ENCODE peak calls at places on chromosome 13, in eight cellular contexts. A is body of pancreas; N is aorta; Q is fibroblast of lung; B is pancreas; J is CD4-positive, alpha-beta T cell; D is thyroid gland; O is breast epithelium. K is an unnamed sample. For H3K9me3, the result is how much of the 10 kb centered on the place peaks cover.

GRCh38 chr13:24263652-24264051 is 45.7 kb upstream of the C1QTNF9 start:
- DNase-seq in A (no peak), N (no peak), Q (peak), B (no peak), J (no peak), D (no peak), O (no peak), K (no peak)

GRCh38 chr13:79108914-79109643 is 297.0 kb downstream of the RBM26 start:
- DNase-seq in A (no peak), N (no peak), Q (no peak), B (no peak), J (no peak), D (no peak), O (no peak), K (no peak)

GRCh38 chr13:101915333-101915732 is 462.9 kb downstream of the ITGBL1 start:
- DNase-seq in A (no peak), N (no peak), Q (no peak), B (no peak), J (no peak), D (no peak), O (no peak), K (no peak)

GRCh38 chr13:53379485-53379884 is 350.9 kb downstream of the OLFM4 start:
- DNase-seq in A (no peak), N (no peak), Q (no peak), B (no peak), J (no peak), D (no peak), O (no peak), K (no peak)

GRCh38 chr13:76214001-76214400 is 577.9 kb downstream of the LMO7 start:
- DNase-seq in A (no peak), N (no peak), Q (no peak), B (no peak), J (no peak), D (no peak), O (no peak), K (no peak)

GRCh38 chr13:34338102-34338501 is 520.2 kb downstream of the RFC3 start:
- DNase-seq in A (no peak), N (no peak), Q (no peak), B (no peak), J (no peak), D (no peak), O (no peak), K (no peak)

GRCh38 chr13:24629320-24629719 is 50.9 kb upstream of the ATP12A start:
- DNase-seq in A (no peak), N (no peak), Q (no peak), B (no peak), J (no peak), D (no peak), O (no peak), K (no peak)

GRCh38 chr13:50979187-50979586 is 69.6 kb downstream of the RNASEH2B start:
- DNase-seq in A (no peak), N (no peak), Q (peak), B (no peak), J (no peak), D (no peak), O (no peak), K (no peak)

GRCh38 chr13:114099191-114099590 is 33.2 kb downstream of the RASA3 start:
- DNase-seq in A (peak), N (peak), Q (peak), B (peak), J (peak), D (peak), O (peak), K (peak)

GRCh38 chr13:45936621-45937020 is 85.1 kb upstream of the SIAH3 start:
- DNase-seq in A (no peak), N (no peak), Q (no peak), B (no peak), J (no peak), D (no peak), O (no peak), K (no peak)

GRCh38 chr13:66329988-66330429 is 900.1 kb downstream of the PCDH9 start:
- DNase-seq in A (no peak), N (no peak), Q (no peak), B (no peak), J (no peak), D (no peak), O (no peak), K (no peak)

GRCh38 chr13:75788494-75788991 is 152.4 kb downstream of the LMO7 start:
- DNase-seq in A (no peak), N (no peak), Q (peak), B (no peak), J (no peak), D (peak), O (no peak), K (no peak)

GRCh38 chr13:54029226-54029625 is 1000.6 kb downstream of the OLFM4 start:
- DNase-seq in A (no peak), N (no peak), Q (no peak), B (peak), J (no peak), D (peak), O (no peak), K (no peak)

GRCh38 chr13:23578411-23579071 is 8.3 kb downstream of the TNFRSF19 start:
- DNase-seq in A (peak), N (peak), Q (peak), B (peak), J (peak), D (peak), O (peak), K (peak)

GRCh38 chr13:113777311-113778260 is 18.6 kb downstream of the TMEM255B start:
- DNase-seq in A (no peak), N (no peak), Q (peak), B (no peak), J (no peak), D (peak), O (no peak), K (peak)

GRCh38 chr13:40993119-40993518 is 26.0 kb downstream of the ELF1 start:
- DNase-seq in A (peak), N (no peak), Q (no peak), B (peak), J (no peak), D (no peak), O (no peak), K (no peak)

GRCh38 chr13:44713793-44714469 is 137.8 kb upstream of the TSC22D1 start:
- DNase-seq in A (peak), N (peak), Q (peak), B (no peak), J (no peak), D (no peak), O (no peak), K (no peak)

GRCh38 chr13:80399340-80400163 is 58.6 kb upstream of the SPRY2 start:
- DNase-seq in A (peak), N (no peak), Q (no peak), B (peak), J (no peak), D (peak), O (no peak), K (no peak)

GRCh38 chr13:101035119-101035620 is 360.6 kb upstream of the TMTC4 start:
- DNase-seq in A (no peak), N (no peak), Q (no peak), B (no peak), J (no peak), D (no peak), O (no peak), K (no peak)

GRCh38 chr13:44142911-44143665 is 230.5 kb upstream of the SERP2 start:
- DNase-seq in A (no peak), N (no peak), Q (no peak), B (no peak), J (no peak), D (no peak), O (no peak), K (no peak)

GRCh38 chr13:113930711-113931637 is 42.9 kb downstream of the C13orf46 start:
- DNase-seq in A (no peak), N (peak), Q (no peak), B (peak), J (no peak), D (no peak), O (peak), K (peak)

DNA sequence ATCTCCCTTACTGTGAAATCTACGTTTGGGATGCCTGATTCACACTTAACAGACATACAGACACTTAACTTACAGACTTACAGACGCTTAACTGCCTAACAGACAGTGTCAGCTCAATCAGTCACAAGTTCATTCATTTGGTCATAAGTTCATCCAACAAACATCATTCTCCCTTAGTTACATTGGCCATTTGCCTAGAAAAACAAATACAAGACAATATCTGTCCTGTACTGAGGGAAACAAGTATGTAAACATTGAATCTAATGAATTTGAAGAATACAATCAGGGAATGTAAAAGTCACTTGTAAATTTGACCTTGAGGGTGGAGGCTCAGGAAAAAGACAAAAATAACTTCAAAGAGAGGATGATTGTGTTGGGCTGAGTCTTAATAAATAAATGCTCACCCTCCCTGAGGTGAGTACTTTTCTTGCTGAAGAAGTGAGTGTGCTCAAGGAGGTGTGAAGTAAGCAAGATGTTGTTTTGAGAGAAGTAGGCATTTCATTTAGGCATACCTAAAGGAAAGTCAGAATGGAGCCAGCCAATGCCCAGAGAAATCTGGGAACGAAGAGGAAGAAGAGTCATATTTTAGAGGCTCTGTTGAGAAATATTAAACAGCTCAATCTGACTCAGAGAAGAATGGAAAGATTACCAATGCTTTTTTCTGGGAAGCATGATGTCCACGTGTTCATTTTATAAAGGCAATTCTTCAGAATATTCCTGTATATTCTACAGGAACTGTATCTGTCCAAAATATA is 958.4 kb upstream of the SLC10A2 start:
- DNase-seq in A (no peak), N (no peak), Q (peak), B (no peak), J (no peak), D (no peak), O (no peak), K (no peak)
- H3K9me3 ChIP-seq in A (under half), N (under half), Q (under half), B (under half), J (under half), D (under half), O (under half), K (under half)

GRCh38 chr13:19067767-19068166 is 113.9 kb downstream of the TUBA3C start:
- DNase-seq in A (no peak), N (no peak), Q (no peak), B (no peak), J (no peak), D (no peak), O (no peak), K (no peak)
- H3K9me3 ChIP-seq in A (under half), N (under half), Q (under half), B (under half), J (under half), D (under half), O (under half), K (under half)

GRCh38 chr13:112363867-112364528 is 12.2 kb upstream of the SPACA7 start:
- DNase-seq in A (no peak), N (no peak), Q (no peak), B (no peak), J (no peak), D (no peak), O (no peak), K (no peak)
- H3K9me3 ChIP-seq in A (under half), N (under half), Q (under half), B (under half), J (under half), D (under half), O (under half), K (under half)

GRCh38 chr13:29892149-29892548 is 41.7 kb upstream of the UBL3 start:
- DNase-seq in A (peak), N (no peak), Q (no peak), B (no peak), J (no peak), D (no peak), O (no peak), K (no peak)
- H3K9me3 ChIP-seq in A (under half), N (under half), Q (under half), B (under half), J (under half), D (under half), O (under half), K (under half)

DNA sequence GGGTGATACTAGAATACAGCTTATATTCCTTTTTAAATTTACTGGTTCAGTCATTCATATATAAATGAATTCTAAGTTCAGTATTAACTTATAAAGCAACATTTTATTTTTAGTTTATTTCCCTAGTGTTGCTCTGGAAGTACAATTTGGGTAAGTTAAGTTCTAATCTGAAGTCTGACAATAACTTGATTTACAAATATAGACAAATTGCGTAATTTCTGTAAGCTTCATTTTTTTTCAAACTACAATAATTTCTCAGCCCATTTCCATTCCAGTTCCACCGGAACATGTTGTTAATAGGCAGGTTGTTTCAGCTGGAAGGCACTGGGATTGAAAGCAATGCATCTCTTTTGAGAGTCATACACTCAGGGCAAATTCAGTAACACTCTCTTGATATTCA is 2000.7 kb downstream of the OLFM4 start:
- DNase-seq in A (no peak), N (no peak), Q (no peak), B (no peak), J (no peak), D (no peak), O (no peak), K (no peak)
- H3K9me3 ChIP-seq in A (under half), N (under half), Q (under half), B (under half), J (under half), D (under half), O (under half), K (under half)

DNA sequence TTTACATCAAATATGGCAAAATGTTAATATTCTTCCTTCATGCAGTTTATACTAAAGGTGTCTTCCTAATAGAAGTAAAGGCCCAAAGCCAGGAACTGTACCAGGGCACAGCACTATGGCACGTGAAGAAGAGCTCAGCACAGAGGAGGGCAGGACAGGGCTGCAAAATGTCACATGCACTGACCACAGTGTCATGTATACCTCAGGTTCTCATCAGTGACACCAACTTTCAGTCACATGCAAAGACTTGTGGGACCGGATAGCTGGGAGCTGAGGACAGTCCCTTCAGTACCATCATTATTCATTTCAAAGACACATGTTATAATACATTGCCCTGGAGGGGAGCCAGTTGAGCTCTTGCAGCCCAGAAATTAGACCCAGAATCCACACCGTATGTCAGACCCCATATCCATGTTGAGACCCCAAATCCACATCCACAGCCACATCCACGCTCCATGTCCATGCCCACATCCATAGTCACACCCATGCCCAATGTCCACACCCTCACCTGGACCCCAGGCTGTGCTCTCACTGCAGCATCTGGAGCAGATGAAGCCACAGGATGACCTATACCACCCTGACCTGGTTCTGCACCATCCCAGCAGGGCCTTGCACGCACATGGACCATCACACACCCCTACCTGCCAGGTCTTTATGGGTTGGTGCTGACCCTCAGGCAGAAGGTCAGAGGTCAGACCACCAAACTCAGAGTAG is 111.8 kb downstream of the TUBA3C start:
- DNase-seq in A (no peak), N (no peak), Q (no peak), B (no peak), J (no peak), D (no peak), O (no peak), K (no peak)
- H3K9me3 ChIP-seq in A (under half), N (under half), Q (under half), B (under half), J (under half), D (under half), O (under half), K (under half)

DNA sequence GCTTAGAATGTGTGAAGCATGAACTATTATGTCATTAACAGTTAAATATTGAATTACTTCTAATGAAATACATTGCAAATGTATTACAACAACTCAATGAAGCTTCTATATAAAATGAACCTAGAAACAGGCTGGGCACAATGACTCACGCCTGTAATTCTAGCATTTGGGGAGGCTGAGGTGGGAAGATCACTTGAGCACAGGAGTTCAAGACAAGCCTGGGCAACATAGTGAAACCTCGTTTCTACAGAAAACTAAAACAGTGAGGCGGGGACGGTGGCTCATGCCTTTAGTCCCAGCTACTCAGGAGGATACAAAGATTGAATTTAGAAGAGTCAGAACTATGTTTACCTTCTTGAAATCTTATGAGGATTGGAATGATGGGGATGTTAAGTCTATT is 505.1 kb downstream of the SLITRK5 start:
- DNase-seq in A (no peak), N (no peak), Q (no peak), B (no peak), J (no peak), D (no peak), O (no peak), K (no peak)
- H3K9me3 ChIP-seq in A (under half), N (under half), Q (under half), B (under half), J (under half), D (under half), O (under half), K (under half)

K was measured in spleen.